ENCODE peak calls at places on chromosomes 11 and 22, in ten cellular contexts. T is IMR-90; W is stimulated activated CD4-positive, alpha-beta T cell treated with anti-CD3 and anti-CD28 coated beads, TNF-alpha, amount 100 ng/mL, for 48 hours; P is progenitor cell of endocrine pancreas; D is Ammon's horn; X is stimulated activated CD8-positive, alpha-beta memory T cell treated with anti-CD3 and anti-CD28 coated beads, Interleukin-4, amount 100 ng/mL, for 48 hours; C is MV-4-11; N is NCI-H1092; B is NCI-H446 treated with DMSO at 0.1 percent for 48 hours; L is omental fat pad. J is an unnamed sample.

GRCh38 chr22:42833104-42833503 is 24.0 kb downstream of the ARFGAP3 start:
- DNase-seq in L (no peak), W (no peak), N (no peak), T (no peak), P (no peak), X (no peak), B (no peak), C (no peak), D (no peak), J (no peak)

GRCh38 chr11:34860034-34860433 is 56.1 kb downstream of the APIP start:
- DNase-seq in T (no peak), P (no peak), L (no peak), X (no peak), W (no peak), N (no peak), B (no peak), C (no peak), D (no peak), J (no peak)

GRCh38 chr11:71339178-71339881 is 87.0 kb upstream of the SHANK2 start:
- DNase-seq in P (no peak), X (no peak), C (no peak), D (no peak), T (no peak), B (no peak), N (no peak), L (no peak), W (no peak), J (no peak)

GRCh38 chr22:45969414-45969799 is 7.6 kb downstream of the WNT7B start:
- DNase-seq in L (no peak), B (no peak), P (no peak), C (no peak), X (no peak), N (no peak), D (no peak), W (no peak), T (no peak), J (no peak)

GRCh38 chr11:305834-306211 is 1.8 kb upstream of the IFITM2 start:
- DNase-seq in C (no peak), P (no peak), T (no peak), N (no peak), X (no peak), B (no peak), L (no peak), W (no peak), D (no peak), J (no peak)

GRCh38 chr11:45079943-45080719 is 66.3 kb upstream of the PRDM11 start:
- DNase-seq in W (no peak), X (peak), L (no peak), T (no peak), N (no peak), B (no peak), C (peak), P (no peak), D (peak), J (no peak)

GRCh38 chr11:34052036-34052607 is 591 bp downstream of the CAPRIN1 start:
- DNase-seq in C (peak), D (peak), T (peak), N (peak), L (peak), X (peak), W (peak), B (peak), P (peak), J (peak)

GRCh38 chr11:108870373-108871020 is 205.6 kb downstream of the DDX10 start:
- DNase-seq in L (no peak), B (no peak), T (peak), N (no peak), X (no peak), D (no peak), C (no peak), P (no peak), W (no peak), J (no peak)

GRCh38 chr11:31812392-31813241 is 1.5 kb upstream of the PAX6 start:
- DNase-seq in X (no peak), B (no peak), C (no peak), T (no peak), P (no peak), D (no peak), N (no peak), L (no peak), W (no peak), J (peak)

GRCh38 chr22:27317961-27318360 is 483.6 kb downstream of the MN1 start:
- DNase-seq in L (no peak), D (no peak), W (no peak), N (no peak), T (no peak), X (no peak), C (peak), P (no peak), B (no peak), J (no peak)

GRCh38 chr22:46712288-46712687 is 25.8 kb downstream of the CERK start:
- DNase-seq in D (no peak), L (no peak), C (no peak), P (no peak), W (no peak), X (no peak), B (no peak), N (no peak), T (no peak), J (no peak)

GRCh38 chr11:76321820-76322524 is 59.0 kb downstream of the THAP12 start:
- DNase-seq in C (no peak), B (no peak), T (no peak), P (no peak), N (no peak), W (no peak), X (no peak), L (no peak), D (no peak), J (no peak)

GRCh38 chr11:86182976-86183584 is 61.5 kb upstream of the EED start:
- DNase-seq in T (peak), N (no peak), D (no peak), L (no peak), C (peak), X (peak), W (peak), B (no peak), P (no peak), J (no peak)

GRCh38 chr11:17760102-17761029 is 25.8 kb downstream of the KCNC1 start:
- DNase-seq in B (no peak), P (peak), C (no peak), X (peak), D (peak), L (no peak), W (no peak), N (peak), T (peak), J (no peak)

GRCh38 chr11:70482529-70482917 is 84.2 kb downstream of the CTTN start:
- DNase-seq in C (no peak), L (no peak), D (no peak), W (no peak), X (no peak), B (no peak), T (peak), N (no peak), P (no peak), J (peak)

GRCh38 chr11:114377612-114378267 is 22.6 kb downstream of the C11orf71 start:
- DNase-seq in X (no peak), C (no peak), B (no peak), T (peak), L (no peak), D (peak), P (no peak), W (no peak), N (no peak), J (no peak)

GRCh38 chr11:19995131-19995530 is 165.1 kb downstream of the DBX1 start:
- DNase-seq in N (no peak), X (no peak), B (no peak), T (peak), W (no peak), L (no peak), P (no peak), C (no peak), D (no peak), J (no peak)

GRCh38 chr22:27796118-27796517 is 5.4 kb downstream of the MN1 start:
- DNase-seq in P (no peak), N (no peak), L (no peak), T (no peak), B (no peak), X (no peak), C (no peak), W (no peak), D (no peak), J (no peak)

GRCh38 chr11:33160147-33160546 is 1.1 kb downstream of the CSTF3 start:
- DNase-seq in X (no peak), C (peak), D (peak), L (no peak), P (no peak), B (no peak), N (no peak), W (no peak), T (peak), J (peak)

GRCh38 chr11:72807021-72807693 is 7.1 kb upstream of the ATG16L2 start:
- DNase-seq in L (no peak), P (no peak), N (no peak), D (no peak), T (peak), W (no peak), X (no peak), B (no peak), C (peak), J (no peak)

GRCh38 chr22:44191036-44191454 is 10.3 kb downstream of the PARVG start:
- DNase-seq in N (no peak), L (no peak), T (no peak), C (peak), D (no peak), B (no peak), W (no peak), P (no peak), X (peak), J (no peak)

GRCh38 chr22:35703861-35704584 is 13.6 kb upstream of the APOL5 start:
- DNase-seq in C (no peak), B (no peak), X (no peak), P (no peak), W (no peak), N (no peak), D (no peak), L (no peak), T (peak), J (no peak)

GRCh38 chr11:66015094-66015881 is 3.5 kb downstream of the CST6 start:
- DNase-seq in N (no peak), D (no peak), B (no peak), L (no peak), C (no peak), P (no peak), X (no peak), T (no peak), W (no peak), J (no peak)

GRCh38 chr11:121591405-121592033 is 138.8 kb upstream of the SORL1-AS1 start:
- DNase-seq in X (peak), C (peak), B (peak), N (peak), P (peak), L (no peak), W (peak), T (peak), D (peak), J (peak)

GRCh38 chr11:92296138-92296515 is 71.5 kb downstream of the FAT3 start:
- DNase-seq in L (no peak), X (no peak), B (no peak), C (no peak), N (no peak), P (no peak), W (no peak), D (no peak), T (peak), J (no peak)

GRCh38 chr22:37547249-37547741 is 13.0 kb upstream of the CDC42EP1 start:
- DNase-seq in N (no peak), T (no peak), X (no peak), L (no peak), P (no peak), D (no peak), B (no peak), W (no peak), C (no peak), J (no peak)

GRCh38 chr11:9214765-9215164 is 50.4 kb downstream of the DENND5A start:
- DNase-seq in X (no peak), C (no peak), L (no peak), N (no peak), W (no peak), P (no peak), T (peak), B (no peak), D (no peak), J (no peak)

GRCh38 chr22:35352214-35353111 is 28.4 kb upstream of the HMOX1 start:
- DNase-seq in L (peak), C (peak), N (no peak), D (peak), X (peak), T (no peak), W (peak), P (no peak), B (no peak), J (no peak)

GRCh38 chr11:133354069-133354468 is 178.2 kb downstream of the OPCML start:
- DNase-seq in D (no peak), T (peak), L (no peak), X (no peak), B (no peak), P (no peak), W (no peak), N (no peak), C (no peak), J (no peak)

GRCh38 chr11:73312806-73313403 is 4.8 kb downstream of the ARHGEF17 start:
- DNase-seq in B (no peak), P (no peak), T (peak), D (no peak), C (no peak), N (no peak), L (no peak), W (no peak), X (no peak), J (peak)

GRCh38 chr11:68936676-68937620 is 33.3 kb downstream of the IGHMBP2 start:
- DNase-seq in W (no peak), T (no peak), N (no peak), X (no peak), D (no peak), P (no peak), B (no peak), L (no peak), C (no peak), J (no peak)

GRCh38 chr11:93741882-93742226 is 382 bp downstream of the C11orf54 start:
- DNase-seq in P (no peak), X (no peak), L (no peak), C (no peak), W (no peak), N (peak), B (no peak), D (no peak), T (peak), J (no peak)